ENCODE peak calls at places on chromosome 18, in six cellular contexts. One of them, this sample, is unnamed. For H3K36me3, the result is how much of the 10 kb centered on the place peaks cover.

GRCh38 chr18:42365550-42365949 is 410.5 kb downstream of the PIK3C3 start:
- DNase-seq in H1: no peak
- DNase-seq in K562: no peak
- DNase-seq in prostate gland: no peak
- DNase-seq in HCT116: no peak
- DNase-seq in Panc1: no peak
- DNase-seq in this sample: no peak

GRCh38 chr18:70127307-70127828 is 78.1 kb downstream of the RTTN start:
- DNase-seq in Panc1: no peak
- DNase-seq in HCT116: no peak
- DNase-seq in H1: no peak
- DNase-seq in K562: peak
- DNase-seq in prostate gland: no peak
- DNase-seq in this sample: no peak

GRCh38 chr18:33560686-33561370 is 17.2 kb upstream of the ASXL3 start:
- DNase-seq in prostate gland: no peak
- DNase-seq in HCT116: no peak
- DNase-seq in H1: no peak
- DNase-seq in K562: peak
- DNase-seq in Panc1: no peak
- DNase-seq in this sample: no peak

GRCh38 chr18:58639751-58640427 is 11.0 kb upstream of the ALPK2 start:
- DNase-seq in Panc1: no peak
- DNase-seq in HCT116: no peak
- DNase-seq in H1: no peak
- DNase-seq in prostate gland: no peak
- DNase-seq in K562: no peak
- DNase-seq in this sample: peak

GRCh38 chr18:57516068-57516467 is 70.4 kb downstream of the FECH start:
- DNase-seq in K562: no peak
- DNase-seq in HCT116: no peak
- DNase-seq in prostate gland: no peak
- DNase-seq in Panc1: no peak
- DNase-seq in H1: no peak
- DNase-seq in this sample: no peak

GRCh38 chr18:42348722-42349121 is 393.7 kb downstream of the PIK3C3 start:
- DNase-seq in H1: no peak
- DNase-seq in K562: no peak
- DNase-seq in prostate gland: no peak
- DNase-seq in HCT116: no peak
- DNase-seq in Panc1: no peak
- DNase-seq in this sample: no peak

GRCh38 chr18:47847635-47848034 is 82.8 kb downstream of the SMAD2 start:
- DNase-seq in K562: no peak
- DNase-seq in prostate gland: no peak
- DNase-seq in HCT116: no peak
- DNase-seq in H1: no peak
- DNase-seq in Panc1: no peak
- DNase-seq in this sample: no peak

GRCh38 chr18:12403601-12404506 is 3.9 kb upstream of the PRELID3A start:
- DNase-seq in H1: no peak
- DNase-seq in Panc1: no peak
- DNase-seq in HCT116: peak
- DNase-seq in prostate gland: no peak
- DNase-seq in K562: peak
- DNase-seq in this sample: no peak

GRCh38 chr18:41025666-41026065 is 929.4 kb upstream of the PIK3C3 start:
- DNase-seq in K562: no peak
- DNase-seq in HCT116: no peak
- DNase-seq in H1: no peak
- DNase-seq in prostate gland: no peak
- DNase-seq in Panc1: no peak
- DNase-seq in this sample: no peak

GRCh38 chr18:55024568-55024967 is 65.3 kb upstream of the CCDC68 start:
- DNase-seq in Panc1: no peak
- DNase-seq in H1: no peak
- DNase-seq in K562: no peak
- DNase-seq in HCT116: no peak
- DNase-seq in prostate gland: no peak
- DNase-seq in this sample: no peak

GRCh38 chr18:10015941-10016819 is 102.4 kb downstream of the VAPA start:
- DNase-seq in prostate gland: no peak
- DNase-seq in Panc1: no peak
- DNase-seq in HCT116: no peak
- DNase-seq in K562: no peak
- DNase-seq in H1: no peak
- DNase-seq in this sample: peak

GRCh38 chr18:69400976-69401474 is 337 bp downstream of the DOK6 start:
- DNase-seq in K562: no peak
- DNase-seq in H1: peak
- DNase-seq in HCT116: no peak
- DNase-seq in prostate gland: no peak
- DNase-seq in Panc1: no peak
- DNase-seq in this sample: no peak

GRCh38 chr18:8586956-8587355 is 22.3 kb upstream of the RAB12 start:
- DNase-seq in prostate gland: no peak
- DNase-seq in HCT116: no peak
- DNase-seq in H1: no peak
- DNase-seq in Panc1: no peak
- DNase-seq in K562: no peak
- DNase-seq in this sample: no peak

GRCh38 chr18:78884502-78884901 is 95.1 kb upstream of the SALL3 start:
- DNase-seq in K562: no peak
- DNase-seq in prostate gland: no peak
- DNase-seq in Panc1: no peak
- DNase-seq in H1: no peak
- DNase-seq in HCT116: no peak
- DNase-seq in this sample: no peak

GRCh38 chr18:7946724-7947377 is 379.7 kb downstream of the PTPRM start:
- DNase-seq in prostate gland: no peak
- DNase-seq in HCT116: peak
- DNase-seq in Panc1: no peak
- DNase-seq in K562: no peak
- DNase-seq in H1: no peak
- DNase-seq in this sample: no peak

DNA sequence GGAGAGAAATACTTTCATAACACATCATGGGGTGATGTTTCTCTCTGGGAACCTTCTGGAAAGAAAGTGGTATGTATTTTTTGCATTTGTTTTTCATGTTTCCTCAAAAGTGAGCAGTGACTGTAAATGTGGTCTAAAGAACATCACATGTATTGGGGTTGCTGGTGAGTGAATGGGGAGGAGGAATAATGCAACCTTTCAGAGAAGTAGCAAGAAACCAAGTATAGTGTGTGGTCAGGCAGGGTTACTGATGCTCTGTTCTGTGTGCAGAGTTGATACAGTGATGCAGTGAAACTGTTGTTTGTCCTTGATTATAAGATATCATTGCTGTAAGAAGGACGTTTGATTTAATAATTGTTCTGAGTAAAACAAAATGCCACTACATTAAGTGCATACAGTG is 24.1 kb downstream of the ADNP2 start:
- DNase-seq in prostate gland: no peak
- DNase-seq in H1: no peak
- DNase-seq in K562: no peak
- DNase-seq in Panc1: no peak
- DNase-seq in HCT116: no peak
- DNase-seq in this sample: no peak
- H3K36me3 ChIP-seq in prostate gland: under half
- H3K36me3 ChIP-seq in H1: under half
- H3K36me3 ChIP-seq in K562: half or more
- H3K36me3 ChIP-seq in Panc1: under half
- H3K36me3 ChIP-seq in HCT116: half or more
- H3K36me3 ChIP-seq in this sample: half or more

DNA sequence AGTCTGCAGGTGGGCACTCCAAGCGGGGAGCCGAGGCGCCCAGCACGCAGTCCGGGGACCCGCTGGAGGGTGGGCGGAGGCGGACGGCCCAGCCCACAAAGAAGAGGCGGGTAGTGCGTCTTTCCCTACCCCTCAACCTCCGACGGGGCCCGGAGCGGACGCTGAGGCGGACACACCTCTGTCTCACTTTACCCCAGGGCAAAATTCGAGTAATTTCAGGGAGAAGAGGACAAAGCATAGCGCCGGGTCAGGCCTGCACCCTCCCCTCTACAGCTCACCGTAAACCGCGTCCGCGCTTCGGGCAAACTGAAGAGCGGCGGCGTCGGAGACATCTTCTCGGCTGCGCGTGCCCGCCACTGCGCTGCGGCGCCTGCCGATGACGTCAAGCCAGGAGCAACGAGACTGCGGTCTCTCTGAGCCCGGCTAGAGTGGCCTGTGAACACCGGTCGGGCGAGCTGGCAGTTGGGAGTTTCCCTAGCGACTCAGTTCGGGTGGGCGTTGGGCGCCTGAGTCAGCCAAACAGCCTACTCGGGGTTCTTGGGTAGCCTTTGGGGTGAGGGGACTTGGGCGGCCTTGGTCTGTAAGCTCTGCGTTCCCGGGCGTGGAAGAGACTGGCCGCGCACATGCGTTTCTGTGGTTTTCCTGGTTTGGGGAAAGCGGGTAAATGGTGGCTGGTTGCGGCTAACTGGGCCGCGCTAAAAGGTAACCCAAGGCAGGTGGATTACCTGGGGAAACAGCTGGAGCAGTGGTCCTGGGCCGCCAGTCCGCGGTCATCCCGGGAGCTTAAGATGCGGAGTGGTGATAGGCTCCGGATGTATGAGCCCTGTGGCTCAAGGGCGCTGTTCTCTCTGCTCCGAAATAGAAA is at the start of gene THOC1:
- DNase-seq in H1: peak
- DNase-seq in Panc1: peak
- DNase-seq in HCT116: peak
- DNase-seq in K562: peak
- DNase-seq in prostate gland: peak
- DNase-seq in this sample: no peak
- TF ChIP-seq POLR2AphosphoS5 in H1: peak
- TF ChIP-seq POLR2AphosphoS5 in Panc1: peak
- TF ChIP-seq POLR2AphosphoS5 in HCT116: peak
- TF ChIP-seq POLR2AphosphoS5 in K562: peak
- TF ChIP-seq POLR2AphosphoS5 in prostate gland: peak
- TF ChIP-seq POLR2AphosphoS5 in this sample: peak

GRCh38 chr18:62420151-62420512 is 95.0 kb downstream of the TNFRSF11A start:
- DNase-seq in H1: no peak
- DNase-seq in HCT116: no peak
- DNase-seq in prostate gland: no peak
- DNase-seq in Panc1: no peak
- DNase-seq in K562: peak
- DNase-seq in this sample: no peak

GRCh38 chr18:62425465-62426190 is 97.2 kb upstream of the ZCCHC2 start:
- DNase-seq in prostate gland: peak
- DNase-seq in Panc1: peak
- DNase-seq in K562: peak
- DNase-seq in H1: peak
- DNase-seq in HCT116: peak
- DNase-seq in this sample: peak

GRCh38 chr18:62426191-62426488 is 96.7 kb upstream of the ZCCHC2 start:
- DNase-seq in H1: no peak
- DNase-seq in prostate gland: no peak
- DNase-seq in K562: no peak
- DNase-seq in Panc1: no peak
- DNase-seq in HCT116: no peak
- DNase-seq in this sample: no peak

GRCh38 chr18:62418258-62418657 is 93.1 kb downstream of the TNFRSF11A start:
- DNase-seq in H1: no peak
- DNase-seq in K562: no peak
- DNase-seq in prostate gland: no peak
- DNase-seq in Panc1: no peak
- DNase-seq in HCT116: no peak
- DNase-seq in this sample: no peak

GRCh38 chr18:62420513-62421209 is 95.6 kb downstream of the TNFRSF11A start:
- DNase-seq in prostate gland: peak
- DNase-seq in K562: peak
- DNase-seq in HCT116: no peak
- DNase-seq in H1: no peak
- DNase-seq in Panc1: no peak
- DNase-seq in this sample: no peak
- H3K4me3 ChIP-seq in prostate gland: no peak
- H3K4me3 ChIP-seq in K562: peak
- H3K4me3 ChIP-seq in HCT116: no peak
- H3K4me3 ChIP-seq in H1: no peak
- H3K4me3 ChIP-seq in Panc1: peak
- H3K4me3 ChIP-seq in this sample: no peak

GRCh38 chr18:74518456-74519315 is 15.6 kb upstream of the CNDP1 start:
- DNase-seq in prostate gland: no peak
- DNase-seq in Panc1: no peak
- DNase-seq in HCT116: no peak
- DNase-seq in H1: no peak
- DNase-seq in K562: no peak
- DNase-seq in this sample: no peak

GRCh38 chr18:74517236-74517630 is 17.1 kb upstream of the CNDP1 start:
- DNase-seq in Panc1: no peak
- DNase-seq in H1: no peak
- DNase-seq in HCT116: no peak
- DNase-seq in prostate gland: no peak
- DNase-seq in K562: no peak
- DNase-seq in this sample: no peak

GRCh38 chr18:74515620-74516231 is 18.6 kb upstream of the CNDP1 start:
- DNase-seq in H1: no peak
- DNase-seq in K562: no peak
- DNase-seq in HCT116: no peak
- DNase-seq in Panc1: no peak
- DNase-seq in prostate gland: no peak
- DNase-seq in this sample: no peak

GRCh38 chr18:74514860-74515495 is 18.8 kb downstream of the CNDP2 start:
- DNase-seq in Panc1: no peak
- DNase-seq in prostate gland: no peak
- DNase-seq in H1: no peak
- DNase-seq in K562: no peak
- DNase-seq in HCT116: no peak
- DNase-seq in this sample: no peak

DNA sequence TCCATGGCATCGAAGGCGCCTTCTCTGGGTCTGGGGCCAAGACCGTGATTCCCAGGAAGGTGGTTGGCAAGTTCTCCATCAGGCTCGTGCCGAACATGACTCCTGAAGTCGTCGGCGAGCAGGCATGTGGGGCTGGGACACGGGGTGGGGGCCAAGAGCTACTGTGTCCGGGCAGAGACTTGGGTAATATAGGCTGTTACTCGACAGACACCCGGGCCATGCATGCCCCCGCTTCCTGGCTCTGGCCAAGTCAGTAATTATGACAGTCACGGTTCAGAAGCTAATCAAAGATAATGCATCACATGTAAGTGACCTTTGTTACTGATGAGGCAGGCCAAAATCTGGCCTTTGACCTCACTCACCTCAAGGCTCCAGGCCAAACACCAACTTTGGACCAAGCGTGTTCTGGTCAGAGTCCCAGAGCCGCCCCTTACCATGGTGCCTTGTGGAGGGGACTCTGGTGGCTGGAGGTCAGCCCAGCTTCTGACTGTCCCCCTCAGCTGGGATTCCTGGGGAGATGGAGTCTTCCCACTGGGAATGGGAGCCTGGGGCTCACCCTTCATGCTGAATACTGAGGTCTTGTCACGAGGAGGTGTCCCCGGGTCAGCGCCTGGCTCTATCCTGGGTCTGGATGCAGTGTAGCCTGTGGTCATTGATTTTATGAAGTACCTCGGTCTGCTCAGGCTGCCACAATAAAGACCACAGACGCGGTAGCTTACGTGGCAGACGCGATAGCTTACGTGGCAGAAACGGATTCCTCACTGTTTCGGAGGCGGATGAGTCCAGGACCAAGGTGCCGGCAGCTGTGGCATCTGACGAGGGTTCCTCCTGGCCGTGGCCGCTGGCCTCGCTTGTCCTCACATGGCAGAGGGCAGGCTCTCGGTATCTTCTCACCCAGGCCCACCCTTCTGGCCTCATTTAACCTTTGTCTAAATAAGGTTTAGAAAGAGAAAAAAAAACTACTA is 17.7 kb upstream of the CNDP1 start:
- DNase-seq in prostate gland: no peak
- DNase-seq in H1: no peak
- DNase-seq in HCT116: no peak
- DNase-seq in Panc1: no peak
- DNase-seq in K562: no peak
- DNase-seq in this sample: no peak
- H3K36me3 ChIP-seq in prostate gland: under half
- H3K36me3 ChIP-seq in H1: half or more
- H3K36me3 ChIP-seq in HCT116: under half
- H3K36me3 ChIP-seq in Panc1: under half
- H3K36me3 ChIP-seq in K562: half or more
- H3K36me3 ChIP-seq in this sample: under half

This sample was measured in SK-N-MC.